ENCODE peak calls at places on chromosome 6, in eight cellular contexts. T is endothelial cell; B is B cell; D is IMR-90; C is stimulated activated CD4-positive, alpha-beta T cell treated with anti-CD3 and anti-CD28 coated beads, Interleukin-2, amount 100 ng/mL, for 48 hours; E is upper lobe of right lung; L is occipital lobe; W is activated T-helper 2 cell treated with anti-CD3 and anti-CD28 coated beads, Interferon-gamma antibody, Interleukin-2, Interleukin-4, amounts not matched to agents 10 μg/mL and 5 μg/mL and 100 μg/mL, durations not matched to agents 14 hours and 24 hours and 36 hours. K is an unnamed sample.

GRCh38 chr6:148972481-148972880 is 225.7 kb downstream of the UST start:
- DNase-seq in T (peak), B (peak), D (no peak), C (peak), E (no peak), L (no peak), W (peak), K (peak)

GRCh38 chr6:168247456-168248147 is 72.0 kb downstream of the DACT2 start:
- DNase-seq in T (no peak), B (no peak), D (no peak), C (no peak), E (peak), L (no peak), W (no peak), K (no peak)

GRCh38 chr6:35678021-35678654 is 10.6 kb downstream of the FKBP5 start:
- DNase-seq in T (no peak), B (no peak), D (peak), C (no peak), E (no peak), L (no peak), W (no peak), K (no peak)

GRCh38 chr6:124535746-124536145 is 426.5 kb upstream of the RNF217 start:
- DNase-seq in T (no peak), B (no peak), D (no peak), C (no peak), E (no peak), L (no peak), W (no peak), K (no peak)

GRCh38 chr6:31826793-31827285 is 699 bp upstream of the HSPA1B start:
- DNase-seq in T (peak), B (no peak), D (no peak), C (no peak), E (peak), L (peak), W (no peak), K (no peak)

GRCh38 chr6:155186052-155186658 is 77.7 kb upstream of the CLDN20 start:
- DNase-seq in T (no peak), B (no peak), D (peak), C (peak), E (no peak), L (no peak), W (peak), K (peak)

GRCh38 chr6:321158-321438 is 28.8 kb downstream of the DUSP22 start:
- DNase-seq in T (no peak), B (no peak), D (no peak), C (no peak), E (peak), L (no peak), W (no peak), K (no peak)

GRCh38 chr6:4153514-4153985 is 18.2 kb upstream of the ECI2 start:
- DNase-seq in T (no peak), B (no peak), D (no peak), C (no peak), E (no peak), L (no peak), W (no peak), K (no peak)

GRCh38 chr6:34973547-34974248 is 84.6 kb downstream of the ANKS1A start:
- DNase-seq in T (no peak), B (no peak), D (no peak), C (no peak), E (no peak), L (no peak), W (no peak), K (no peak)

GRCh38 chr6:134676307-134677281 is 273.3 kb downstream of the ALDH8A1 start:
- DNase-seq in T (no peak), B (no peak), D (peak), C (no peak), E (no peak), L (no peak), W (no peak), K (no peak)

GRCh38 chr6:130394238-130394637 is 28.4 kb downstream of the TMEM200A start:
- DNase-seq in T (no peak), B (no peak), D (no peak), C (no peak), E (no peak), L (peak), W (no peak), K (no peak)

GRCh38 chr6:30685977-30686907 is at the start of gene PPP1R18:
- DNase-seq in T (peak), B (peak), D (peak), C (peak), E (peak), L (no peak), W (peak), K (peak)

GRCh38 chr6:97812940-97813339 is 529.9 kb upstream of the MMS22L start:
- DNase-seq in T (no peak), B (no peak), D (no peak), C (no peak), E (no peak), L (no peak), W (no peak), K (no peak)

GRCh38 chr6:125773387-125774341 is 17.1 kb upstream of the NCOA7 start:
- DNase-seq in T (no peak), B (no peak), D (no peak), C (no peak), E (no peak), L (no peak), W (no peak), K (no peak)

GRCh38 chr6:31157543-31158139 is at the start of gene CCHCR1:
- DNase-seq in T (no peak), B (no peak), D (no peak), C (no peak), E (no peak), L (no peak), W (no peak), K (no peak)

GRCh38 chr6:87762116-87762515 is 60.1 kb upstream of the AKIRIN2 start:
- DNase-seq in T (no peak), B (no peak), D (no peak), C (no peak), E (no peak), L (no peak), W (no peak), K (no peak)

GRCh38 chr6:11586117-11586516 is 48.6 kb downstream of the TMEM170B start:
- DNase-seq in T (no peak), B (no peak), D (no peak), C (no peak), E (no peak), L (no peak), W (no peak), K (no peak)